ENCODE peak calls at places on chromosome 20, in eight cellular contexts. M is hypothalamus, P is NCI-H1105 treated with DMSO at 0.1 percent for 48 hours, U is brain microvascular endothelial cell, G is K562, L is astrocyte of the spinal cord, E is ascending aorta, I is Right ventricle myocardium superior. Y is an unnamed sample.

GRCh38 chr20:48619126-48620101 is 208.4 kb downstream of the PREX1 start:
- DNase-seq in M (peak), P (peak), U (no peak), G (no peak), L (no peak), E (no peak), I (peak), Y (no peak)

GRCh38 chr20:53124803-53125202 is 152.6 kb downstream of the TSHZ2 start:
- DNase-seq in M (no peak), P (no peak), U (no peak), G (no peak), L (no peak), E (no peak), I (no peak), Y (no peak)

GRCh38 chr20:51650685-51651134 is 108.2 kb upstream of the NFATC2 start:
- DNase-seq in M (no peak), P (no peak), U (peak), G (no peak), L (peak), E (no peak), I (no peak), Y (peak)

GRCh38 chr20:32067234-32067821 is 15.3 kb downstream of the HCK start:
- DNase-seq in M (no peak), P (no peak), U (peak), G (no peak), L (peak), E (no peak), I (no peak), Y (peak)

GRCh38 chr20:11718474-11719094 is 199.1 kb upstream of the BTBD3 start:
- DNase-seq in M (no peak), P (no peak), U (no peak), G (no peak), L (no peak), E (no peak), I (no peak), Y (no peak)

GRCh38 chr20:61426361-61426760 is 174.3 kb downstream of the CDH4 start:
- DNase-seq in M (no peak), P (no peak), U (no peak), G (no peak), L (no peak), E (no peak), I (no peak), Y (no peak)

GRCh38 chr20:37436527-37436926 is 84.5 kb upstream of the NNAT start:
- DNase-seq in M (no peak), P (no peak), U (no peak), G (no peak), L (no peak), E (no peak), I (no peak), Y (no peak)

GRCh38 chr20:58293453-58293852 is 16.1 kb upstream of the RAB22A start:
- DNase-seq in M (peak), P (no peak), U (no peak), G (peak), L (no peak), E (no peak), I (peak), Y (no peak)

GRCh38 chr20:16063876-16064275 is 509.4 kb downstream of the KIF16B start:
- DNase-seq in M (no peak), P (no peak), U (no peak), G (no peak), L (no peak), E (no peak), I (no peak), Y (no peak)